ENCODE peak calls at places on chromosomes 6 and 20, in ten cellular contexts. M, X, S, E, Q, B, R, O, F and H are unnamed samples.

GRCh38 chr20:10861086-10861485 is 187.3 kb upstream of the JAG1 start:
- DNase-seq in O (peak), M (no peak), R (no peak), X (no peak), E (no peak), Q (no peak), F (peak), S (no peak), B (no peak), H (no peak)

GRCh38 chr6:90610291-90610670 is 23.4 kb upstream of the MAP3K7 start:
- DNase-seq in Q (peak), M (peak), O (no peak), E (no peak), S (no peak), F (no peak), X (no peak), R (no peak), B (no peak), H (no peak)

GRCh38 chr6:108549741-108550140 is 11.0 kb upstream of the FOXO3 start:
- DNase-seq in B (no peak), R (no peak), S (no peak), O (no peak), Q (no peak), M (no peak), E (no peak), F (no peak), X (no peak), H (no peak)

GRCh38 chr6:61909541-61909940 is 376.5 kb downstream of the KHDRBS2 start:
- DNase-seq in O (no peak), X (no peak), Q (no peak), M (no peak), R (no peak), E (no peak), B (no peak), S (no peak), F (no peak), H (no peak)

GRCh38 chr6:136149311-136149710 is 100.8 kb downstream of the MTFR2 start:
- DNase-seq in S (no peak), E (no peak), X (no peak), F (no peak), M (no peak), B (no peak), Q (no peak), R (no peak), O (no peak), H (no peak)

GRCh38 chr20:9119776-9120175 is 50.9 kb downstream of the PLCB4 start:
- DNase-seq in M (no peak), R (no peak), S (no peak), O (no peak), F (no peak), E (peak), B (no peak), X (no peak), Q (no peak), H (peak)

GRCh38 chr6:166278579-166279392 is 29.4 kb downstream of the PRR18 start:
- DNase-seq in F (no peak), O (no peak), B (no peak), X (no peak), E (no peak), Q (no peak), R (no peak), S (no peak), M (no peak), H (no peak)

GRCh38 chr6:10381830-10382208 is 33.1 kb downstream of the TFAP2A start:
- DNase-seq in R (no peak), S (no peak), Q (peak), F (no peak), O (no peak), X (no peak), B (no peak), E (no peak), M (no peak), H (no peak)

GRCh38 chr6:41374618-41375590 is 39.5 kb downstream of the NCR2 start:
- DNase-seq in F (no peak), X (no peak), M (no peak), O (no peak), R (peak), E (no peak), Q (peak), B (no peak), S (no peak), H (no peak)

GRCh38 chr20:31682927-31683326 is 39.7 kb downstream of the BCL2L1 start:
- DNase-seq in E (no peak), F (no peak), X (no peak), S (no peak), B (no peak), R (no peak), Q (no peak), M (no peak), O (no peak), H (no peak)

GRCh38 chr20:366719-367485 is 13.7 kb upstream of the TRIB3 start:
- DNase-seq in O (no peak), Q (no peak), E (no peak), R (no peak), X (no peak), F (no peak), S (no peak), M (no peak), B (no peak), H (no peak)

GRCh38 chr20:9392892-9393857 is 121.2 kb upstream of the LAMP5 start:
- DNase-seq in Q (peak), R (no peak), B (peak), E (peak), S (peak), X (no peak), O (peak), F (no peak), M (peak), H (peak)

GRCh38 chr6:157996918-157997702 is 15.4 kb downstream of the SYNJ2 start:
- DNase-seq in E (no peak), S (no peak), R (no peak), Q (no peak), B (no peak), O (no peak), X (no peak), F (no peak), M (no peak), H (no peak)

GRCh38 chr20:44916586-44916985 is 6.7 kb downstream of the PABPC1L start:
- DNase-seq in F (no peak), Q (peak), O (no peak), B (no peak), E (no peak), R (peak), M (no peak), X (no peak), S (no peak), H (no peak)

GRCh38 chr20:51334609-51335008 is 207.9 kb downstream of the NFATC2 start:
- DNase-seq in B (no peak), M (no peak), S (no peak), O (no peak), F (no peak), X (no peak), R (no peak), E (no peak), Q (no peak), H (no peak)

GRCh38 chr20:38005866-38006265 is 27.4 kb downstream of the TTI1 start:
- DNase-seq in B (no peak), X (no peak), E (no peak), S (no peak), M (no peak), F (no peak), O (no peak), R (no peak), Q (no peak), H (no peak)

GRCh38 chr6:109024784-109025183 is 69.9 kb downstream of the SESN1 start:
- DNase-seq in S (no peak), R (no peak), B (no peak), Q (peak), E (no peak), X (no peak), O (no peak), F (no peak), M (no peak), H (peak)

GRCh38 chr6:132734694-132735236 is 20.9 kb upstream of the VNN1 start:
- DNase-seq in E (no peak), Q (no peak), R (no peak), S (no peak), F (peak), X (no peak), O (peak), M (no peak), B (peak), H (no peak)

GRCh38 chr6:143283887-143284640 is 166.4 kb downstream of the ADAT2 start:
- DNase-seq in Q (no peak), M (no peak), E (no peak), X (no peak), B (no peak), F (no peak), S (no peak), R (no peak), O (peak), H (no peak)

GRCh38 chr6:113644861-113645575 is 212.1 kb upstream of the MARCKS start:
- DNase-seq in O (peak), R (no peak), B (no peak), S (no peak), M (no peak), Q (no peak), X (no peak), E (no peak), F (peak), H (no peak)

GRCh38 chr6:15027472-15027871 is 218.4 kb upstream of the JARID2 start:
- DNase-seq in Q (no peak), O (no peak), M (no peak), F (no peak), R (no peak), B (no peak), E (no peak), S (no peak), X (no peak), H (no peak)

GRCh38 chr20:54658525-54658924 is 183.1 kb downstream of the DOK5 start:
- DNase-seq in E (no peak), F (no peak), M (no peak), B (no peak), X (no peak), Q (no peak), R (no peak), S (no peak), O (no peak), H (no peak)

GRCh38 chr20:54654460-54654859 is 179.1 kb downstream of the DOK5 start:
- DNase-seq in B (no peak), X (no peak), O (no peak), S (no peak), M (no peak), E (no peak), Q (no peak), F (no peak), R (no peak), H (no peak)

GRCh38 chr20:54662064-54662463 is 186.7 kb downstream of the DOK5 start:
- DNase-seq in S (no peak), X (no peak), O (no peak), B (no peak), R (no peak), M (no peak), E (no peak), F (no peak), Q (peak), H (no peak)

GRCh38 chr20:54657268-54657826 is 182.0 kb downstream of the DOK5 start:
- DNase-seq in R (no peak), E (no peak), X (no peak), M (no peak), B (no peak), S (no peak), O (no peak), Q (no peak), F (no peak), H (no peak)
- TF ChIP-seq CTCF in R (no peak), E (no peak), X (no peak), M (no peak), B (no peak), S (no peak), O (no peak), Q (no peak), F (no peak), H (no peak)

DNA sequence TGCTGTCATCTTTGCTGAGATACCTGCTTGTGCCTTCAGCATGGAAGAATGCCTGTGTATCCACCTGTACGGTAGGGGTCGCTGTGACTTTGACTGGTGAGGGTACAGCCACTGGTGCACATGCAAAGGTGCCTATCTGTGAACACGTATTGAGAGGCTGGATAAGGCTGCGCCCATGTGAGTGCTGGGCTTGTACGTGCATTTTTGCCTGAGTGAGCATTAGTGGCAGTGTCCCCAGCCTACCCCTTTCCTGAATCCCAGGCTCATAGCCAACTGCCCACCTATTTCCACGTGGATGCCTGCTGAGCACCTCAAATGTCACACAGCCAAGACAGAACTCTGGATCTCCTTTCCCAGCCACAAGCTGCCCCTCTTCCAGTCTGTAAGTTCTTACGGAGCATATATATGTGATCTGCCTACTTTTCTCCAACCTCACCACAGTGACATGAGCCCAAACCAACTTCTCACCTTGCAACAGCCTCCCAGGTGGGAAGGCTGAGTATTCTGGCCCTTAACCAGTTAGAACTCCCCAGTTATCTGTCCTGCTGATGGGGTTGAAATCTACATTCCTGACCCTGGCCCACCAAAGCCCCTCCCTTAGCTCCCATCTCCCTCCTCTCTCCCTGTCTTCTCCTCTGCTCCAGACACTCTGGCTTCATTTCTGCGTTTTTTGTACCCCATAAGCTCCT is 1.1 kb upstream of the SLC2A10 start:
- DNase-seq in E (no peak), R (peak), S (no peak), X (no peak), F (no peak), B (peak), Q (peak), O (no peak), M (peak), H (no peak)
- TF ChIP-seq CTCF in E (no peak), R (no peak), S (no peak), X (no peak), F (peak), B (peak), Q (peak), O (peak), M (peak), H (no peak)

DNA sequence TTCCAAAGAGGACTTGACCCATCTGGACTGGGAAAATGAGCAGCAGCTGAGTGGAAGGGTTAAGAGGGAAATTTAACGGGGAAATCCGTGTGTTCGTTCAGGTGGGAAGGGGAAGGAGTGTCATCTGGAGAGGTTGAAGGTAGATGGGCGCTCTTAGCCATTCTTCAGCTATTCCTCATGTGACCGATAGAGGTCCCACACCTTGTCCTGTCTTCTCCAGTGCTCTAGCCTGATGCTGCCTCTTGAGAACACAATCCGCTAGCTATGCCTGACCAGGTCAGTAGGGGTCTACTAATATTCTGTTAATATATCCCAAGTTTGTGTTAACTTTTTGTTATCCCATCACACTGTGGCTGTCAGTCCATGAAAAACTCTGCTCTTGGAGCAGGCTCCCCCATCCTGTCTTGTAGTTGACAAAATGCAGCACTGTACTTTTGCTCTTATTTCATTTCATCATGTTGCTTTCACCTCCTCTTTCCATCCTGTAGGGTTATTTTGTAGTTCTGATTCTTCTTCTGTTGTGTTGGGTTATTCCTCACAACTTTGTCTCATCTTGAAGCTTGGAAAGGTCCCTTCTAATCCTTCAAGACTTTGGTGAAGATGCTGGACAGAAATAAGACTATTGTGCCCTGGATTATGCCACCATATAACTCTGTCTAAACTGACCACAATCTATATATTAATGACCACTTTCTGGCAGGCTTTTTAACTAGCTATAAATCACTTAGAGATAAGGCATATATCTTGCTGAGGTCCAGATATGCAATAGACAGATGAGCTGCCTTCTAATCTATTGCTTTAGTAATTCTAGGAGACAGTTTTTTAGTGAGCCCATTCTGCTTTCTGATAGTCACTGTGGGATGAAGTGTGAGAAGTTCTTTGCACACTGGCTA is 123.4 kb upstream of the SUPT3H start:
- DNase-seq in Q (peak), S (no peak), R (no peak), E (no peak), F (no peak), B (peak), X (no peak), O (no peak), M (no peak), H (no peak)
- TF ChIP-seq CTCF in Q (peak), S (no peak), R (no peak), E (no peak), F (no peak), B (peak), X (no peak), O (no peak), M (no peak), H (no peak)

GRCh38 chr6:117269649-117270120 is 4.3 kb downstream of the VGLL2 start:
- DNase-seq in R (no peak), F (no peak), Q (no peak), X (no peak), S (no peak), O (no peak), B (no peak), E (no peak), M (no peak), H (no peak)

GRCh38 chr6:117266267-117266797 is 974 bp downstream of the VGLL2 start:
- DNase-seq in B (no peak), M (no peak), Q (peak), F (no peak), X (no peak), E (no peak), O (no peak), S (no peak), R (no peak), H (no peak)

GRCh38 chr6:117266948-117267347 is 1.6 kb downstream of the VGLL2 start:
- DNase-seq in Q (no peak), B (no peak), M (no peak), E (no peak), O (no peak), R (no peak), S (no peak), X (no peak), F (no peak), H (no peak)

GRCh38 chr6:117265425-117266266 is at the start of gene VGLL2:
- DNase-seq in S (no peak), O (no peak), B (peak), X (no peak), M (no peak), Q (peak), R (no peak), F (no peak), E (no peak), H (peak)

DNA sequence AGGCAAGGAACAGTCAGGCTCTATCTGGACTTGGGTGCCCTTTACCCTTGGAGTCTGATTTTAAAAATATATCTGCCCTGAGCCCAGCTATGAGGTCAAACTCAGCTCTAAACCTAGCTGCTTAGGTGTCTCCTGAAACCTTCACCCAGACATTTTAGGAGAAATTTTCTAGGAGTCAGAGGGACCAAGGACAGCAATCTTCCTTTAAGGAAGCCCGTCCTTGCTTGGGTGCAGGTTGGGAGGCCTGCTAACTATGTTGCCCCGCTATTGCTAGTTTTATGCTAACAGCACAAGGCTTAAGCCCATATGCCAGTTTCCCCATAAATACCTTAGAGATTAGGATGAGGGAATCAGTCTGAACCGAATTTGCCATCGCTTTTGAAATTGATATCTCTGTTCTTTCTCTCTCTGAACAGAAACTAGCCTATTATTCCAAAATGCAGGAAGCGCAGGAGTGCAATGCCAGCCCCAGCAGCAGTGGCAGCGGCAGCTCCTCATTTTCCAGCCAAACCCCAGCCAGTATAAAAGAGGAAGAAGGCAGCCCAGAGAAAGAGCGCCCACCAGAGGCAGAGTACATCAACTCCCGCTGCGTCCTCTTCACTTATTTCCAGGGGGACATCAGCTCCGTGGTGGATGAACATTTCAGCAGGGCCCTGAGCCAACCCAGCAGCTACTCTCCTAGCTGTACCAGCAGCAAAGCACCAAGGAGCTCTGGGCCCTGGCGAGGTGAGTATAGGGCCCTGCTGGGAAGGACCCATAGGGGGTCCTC is 2.6 kb downstream of the VGLL2 start:
- DNase-seq in R (no peak), Q (peak), E (no peak), X (no peak), B (no peak), O (no peak), M (no peak), S (no peak), F (no peak), H (peak)
- TF ChIP-seq CTCF in R (no peak), Q (peak), E (no peak), X (no peak), B (no peak), O (no peak), M (no peak), S (no peak), F (no peak), H (peak)

GRCh38 chr6:31474871-31475286 is 23.1 kb upstream of the MICB start:
- DNase-seq in X (no peak), E (no peak), R (no peak), B (peak), M (peak), S (no peak), O (no peak), F (no peak), Q (peak), H (no peak)
- TF ChIP-seq CTCF in X (peak), E (peak), R (no peak), B (no peak), M (peak), S (no peak), O (peak), F (peak), Q (peak), H (peak)

DNA sequence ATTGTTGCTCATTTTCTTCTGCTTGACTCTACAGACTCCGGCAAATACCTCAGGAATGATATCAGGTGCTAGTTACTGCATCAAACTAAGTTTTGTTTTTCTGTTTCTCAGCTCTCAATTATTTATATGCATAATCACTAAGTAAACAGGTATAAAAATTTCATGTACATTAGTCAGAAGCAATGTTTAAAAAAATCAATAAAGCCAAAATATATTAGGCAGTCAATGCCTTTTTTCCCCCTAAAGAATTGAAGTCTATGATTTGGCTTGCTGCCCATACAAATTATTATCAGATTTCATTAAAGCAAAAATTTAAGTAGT is 20.6 kb upstream of the MRS2 start:
- DNase-seq in Q (no peak), R (no peak), B (no peak), S (no peak), O (no peak), M (no peak), F (no peak), E (no peak), X (no peak), H (no peak)
- TF ChIP-seq CTCF in Q (no peak), R (no peak), B (no peak), S (no peak), O (no peak), M (no peak), F (no peak), E (no peak), X (no peak), H (no peak)

GRCh38 chr6:144647971-144648651 is 363.0 kb downstream of the UTRN start:
- DNase-seq in B (peak), F (no peak), M (no peak), O (no peak), S (no peak), R (no peak), Q (no peak), X (no peak), E (no peak), H (no peak)
- TF ChIP-seq CTCF in B (no peak), F (no peak), M (no peak), O (no peak), S (no peak), R (no peak), Q (no peak), X (no peak), E (no peak), H (no peak)